ENCODE peak calls at places on chromosomes 3 and 15, in nine cellular contexts. E is left lung, B is HCT116, H is osteocyte, U is A549, Z is sigmoid colon, W is fibroblast of mammary gland, G is IMR-90, P is brain microvascular endothelial cell. V is an unnamed sample.

GRCh38 chr3:193805448-193805847 is 212.4 kb downstream of the OPA1 start:
- DNase-seq in Z (peak; percentile 77), P (peak; percentile 89), G (peak; percentile 80), W (peak; percentile 94), H (peak; percentile 90), E (no peak), B (peak; percentile 77), U (peak; percentile 80), V (peak; percentile 40)

GRCh38 chr15:77067691-77068367 is 3.1 kb downstream of the TSPAN3 start:
- DNase-seq in G (no peak), E (no peak), H (no peak), Z (no peak), B (no peak), U (no peak), W (no peak), P (no peak), V (no peak)

GRCh38 chr3:125512135-125512920 is 7.7 kb downstream of the SNX4 start:
- DNase-seq in W (peak; percentile 41), E (no peak), Z (no peak), H (no peak), P (peak; percentile 88), B (peak; percentile 3), U (no peak), G (peak; percentile 57), V (no peak)

GRCh38 chr3:52820741-52821140 is 9.7 kb downstream of the ITIH4 start:
- DNase-seq in Z (no peak), E (no peak), P (no peak), B (peak; percentile 12), G (peak; percentile 6), W (peak; percentile 12), H (no peak), U (peak; percentile 40), V (no peak)

GRCh38 chr15:51818156-51818555 is 11.3 kb upstream of the TMOD3 start:
- DNase-seq in E (no peak), G (no peak), U (no peak), B (no peak), Z (no peak), P (no peak), W (peak; percentile 24), H (no peak), V (no peak)

GRCh38 chr15:84988909-84989644 is 7.4 kb downstream of the PDE8A start:
- DNase-seq in B (no peak), G (no peak), P (no peak), E (no peak), H (no peak), Z (no peak), U (no peak), W (no peak), V (no peak)

GRCh38 chr15:82572311-82572710 is 32.1 kb upstream of the RPS17 start:
- DNase-seq in P (no peak), E (no peak), H (no peak), B (no peak), W (peak; percentile 13), G (peak; percentile 8), Z (no peak), U (no peak), V (no peak)

GRCh38 chr3:81891496-81891895 is 130.1 kb upstream of the GBE1 start:
- DNase-seq in U (no peak), B (no peak), H (no peak), W (no peak), Z (no peak), P (no peak), E (no peak), G (no peak), V (no peak)

GRCh38 chr3:19254189-19254588 is 105.9 kb downstream of the KCNH8 start:
- DNase-seq in U (no peak), G (no peak), W (no peak), B (no peak), Z (no peak), E (no peak), H (no peak), P (no peak), V (no peak)

GRCh38 chr3:85576091-85576690 is 617.4 kb downstream of the CADM2 start:
- DNase-seq in Z (peak; percentile 64), P (peak; percentile 73), H (no peak), B (peak; percentile 24), G (peak; percentile 55), W (peak; percentile 59), E (no peak), U (peak; percentile 13), V (peak; percentile 26)

GRCh38 chr15:42490246-42490742 is 647 bp downstream of the ZNF106 start:
- DNase-seq in P (no peak), G (peak; percentile 4), H (no peak), E (no peak), U (no peak), B (no peak), Z (no peak), W (no peak), V (no peak)

GRCh38 chr3:14262212-14262611 is 83.6 kb downstream of the LSM3 start:
- DNase-seq in U (no peak), G (no peak), B (no peak), P (no peak), H (no peak), W (peak; percentile 24), E (no peak), Z (no peak), V (no peak)

GRCh38 chr3:142857056-142857455 is 31.8 kb downstream of the PCOLCE2 start:
- DNase-seq in Z (no peak), E (no peak), G (no peak), B (peak; percentile 46), U (peak; percentile 72), W (no peak), H (no peak), P (no peak), V (peak; percentile 38)

GRCh38 chr15:69081310-69082004 is 67.0 kb downstream of the NOX5 start:
- DNase-seq in Z (peak; percentile 83), U (no peak), P (peak; percentile 25), B (no peak), W (peak; percentile 40), H (no peak), G (peak; percentile 40), E (no peak), V (peak; percentile 43)

GRCh38 chr15:62306851-62307504 is 141.9 kb upstream of the C2CD4B start:
- DNase-seq in U (peak; percentile 87), W (peak; percentile 83), B (peak; percentile 68), E (peak; percentile 50), P (peak; percentile 66), Z (peak; percentile 79), H (no peak), G (peak; percentile 67), V (peak; percentile 75)

GRCh38 chr3:168100777-168101492 is 5.2 kb upstream of the GOLIM4 start:
- DNase-seq in B (no peak), P (no peak), W (peak; percentile 32), H (no peak), Z (no peak), E (no peak), U (no peak), G (peak; percentile 56), V (peak; percentile 67)

GRCh38 chr15:98123297-98123696 is 162.8 kb downstream of the ARRDC4 start:
- DNase-seq in P (no peak), B (no peak), G (no peak), U (no peak), H (no peak), E (no peak), Z (no peak), W (peak; percentile 40), V (peak; percentile 32)

GRCh38 chr3:78140866-78141658 is 1101.2 kb downstream of the ROBO2 start:
- DNase-seq in B (no peak), G (peak; percentile 76), U (no peak), W (peak; percentile 24), P (peak; percentile 71), E (no peak), H (no peak), Z (no peak), V (peak; percentile 40)

GRCh38 chr3:112582242-112582874 is 20.5 kb downstream of the SLC35A5 start:
- DNase-seq in G (peak; percentile 80), E (no peak), U (no peak), W (peak; percentile 84), H (no peak), Z (no peak), B (peak; percentile 34), P (peak; percentile 42), V (peak; percentile 71)

GRCh38 chr3:182621435-182622240 is 171.7 kb upstream of the ATP11B start:
- DNase-seq in U (no peak), Z (no peak), H (no peak), G (no peak), P (no peak), B (no peak), E (no peak), W (no peak), V (no peak)
- TF ChIP-seq CTCF in U (peak; percentile 22), Z (no peak), H (peak; percentile 51), G (no peak), P (peak; percentile 67), B (peak; percentile 57), E (no peak), W (peak; percentile 26), V (peak; percentile 10)

GRCh38 chr3:8938021-8938420 is 25.3 kb downstream of the RAD18 start:
- DNase-seq in B (peak; percentile 23), U (peak; percentile 21), G (peak; percentile 59), W (peak; percentile 47), P (no peak), Z (no peak), H (no peak), E (no peak), V (peak; percentile 58)
- TF ChIP-seq CTCF in B (peak; percentile 55), U (peak; percentile 56), G (peak; percentile 50), W (peak; percentile 52), P (peak; percentile 49), Z (no peak), H (peak; percentile 57), E (no peak), V (peak; percentile 79)

DNA sequence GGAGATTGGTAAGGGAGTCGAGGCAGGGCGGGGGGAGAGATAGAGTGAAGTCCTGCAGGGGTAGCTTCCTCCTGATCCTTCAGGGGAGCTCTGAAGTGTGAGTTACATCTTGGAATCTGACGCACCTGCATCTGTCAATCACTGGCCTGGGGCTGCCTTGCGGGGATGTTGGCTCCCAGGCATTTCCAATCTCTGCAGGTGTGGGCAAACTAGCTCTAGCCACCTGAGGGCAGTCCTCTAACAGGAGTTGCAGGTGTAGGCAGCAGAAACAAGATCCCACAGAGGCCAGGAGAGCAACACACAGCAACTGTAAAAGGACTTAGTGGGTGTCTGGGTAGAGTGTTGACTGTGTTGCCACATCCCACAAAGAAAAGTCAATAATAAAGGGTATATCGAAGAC is 63.6 kb downstream of the ZNF621 start:
- DNase-seq in W (no peak), E (no peak), G (no peak), B (no peak), Z (no peak), P (no peak), H (peak; percentile 77), U (no peak), V (no peak)
- TF ChIP-seq CTCF in W (no peak), E (no peak), G (no peak), B (peak; percentile 13), Z (no peak), P (peak; percentile 5), H (no peak), U (no peak), V (no peak)

DNA sequence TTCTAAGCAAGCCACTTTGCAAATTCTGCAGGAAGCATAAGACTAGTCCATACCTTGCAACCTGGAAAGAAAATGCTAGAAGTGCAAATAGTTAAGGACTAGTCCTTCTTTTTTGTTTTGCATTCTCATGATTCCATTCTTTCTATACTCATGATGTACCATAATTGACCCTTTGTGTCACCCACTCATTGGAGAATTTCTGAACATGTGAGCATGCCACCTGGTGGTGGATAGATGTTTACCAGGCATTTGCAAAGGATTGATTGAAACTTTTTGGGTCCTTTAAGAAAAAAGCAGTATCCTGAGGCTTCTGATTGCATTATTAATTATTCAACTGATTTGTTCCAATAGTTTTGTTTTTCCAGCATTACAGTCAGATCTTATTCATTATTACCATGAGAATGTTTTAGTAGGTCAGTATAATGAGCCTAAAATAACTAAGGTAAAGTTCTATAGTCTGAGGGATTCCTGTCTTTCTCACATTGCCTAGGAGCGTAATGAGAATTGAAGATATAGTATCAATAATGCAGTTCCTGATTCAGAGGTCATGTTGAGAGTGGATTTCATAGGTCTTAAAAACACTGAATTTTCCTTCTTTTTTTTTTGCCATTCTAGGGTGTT is 20.2 kb upstream of the DIPK2A start:
- DNase-seq in G (peak; percentile 46), P (peak; percentile 33), W (peak; percentile 61), E (no peak), Z (no peak), U (no peak), H (no peak), B (peak; percentile 26), V (peak; percentile 11)
- TF ChIP-seq CTCF in G (peak; percentile 58), P (peak; percentile 76), W (peak; percentile 76), E (peak; percentile 77), Z (peak; percentile 52), U (peak; percentile 54), H (peak; percentile 73), B (peak; percentile 78), V (peak; percentile 84)

V was measured in HFFc6.